ENCODE peak calls at places on chromosome 6, in eight cellular contexts. One of them, this sample, is unnamed.

GRCh38 chr6:133242761-133243590 is 1.8 kb downstream of the EYA4 start:
- DNase-seq in SJSA1: no peak
- DNase-seq in right cardiac atrium: peak; percentile 51
- DNase-seq in osteoblast: peak; percentile 57
- DNase-seq in A673: peak; percentile 15
- DNase-seq in A549: no peak
- DNase-seq in CD8-positive, alpha-beta T cell: no peak
- DNase-seq in choroid plexus epithelial cell: no peak
- DNase-seq in this sample: no peak

GRCh38 chr6:579339-579738 is 77.6 kb downstream of the HUS1B start:
- DNase-seq in A549: peak; percentile 10
- DNase-seq in SJSA1: no peak
- DNase-seq in CD8-positive, alpha-beta T cell: no peak
- DNase-seq in osteoblast: no peak
- DNase-seq in right cardiac atrium: no peak
- DNase-seq in A673: peak; percentile 45
- DNase-seq in choroid plexus epithelial cell: peak; percentile 74
- DNase-seq in this sample: peak; percentile 7

GRCh38 chr6:69090132-69090531 is 455.1 kb downstream of the ADGRB3 start:
- DNase-seq in choroid plexus epithelial cell: peak; percentile 86
- DNase-seq in A549: no peak
- DNase-seq in SJSA1: no peak
- DNase-seq in CD8-positive, alpha-beta T cell: no peak
- DNase-seq in A673: no peak
- DNase-seq in osteoblast: peak; percentile 36
- DNase-seq in right cardiac atrium: no peak
- DNase-seq in this sample: no peak

GRCh38 chr6:41966961-41967311 is 25.3 kb upstream of the CCND3 start:
- DNase-seq in SJSA1: peak; percentile 83
- DNase-seq in CD8-positive, alpha-beta T cell: no peak
- DNase-seq in A549: peak; percentile 50
- DNase-seq in choroid plexus epithelial cell: peak; percentile 48
- DNase-seq in A673: no peak
- DNase-seq in right cardiac atrium: no peak
- DNase-seq in osteoblast: no peak
- DNase-seq in this sample: no peak

GRCh38 chr6:128676456-128676855 is 156.1 kb upstream of the PTPRK start:
- DNase-seq in osteoblast: no peak
- DNase-seq in SJSA1: no peak
- DNase-seq in CD8-positive, alpha-beta T cell: no peak
- DNase-seq in right cardiac atrium: no peak
- DNase-seq in A549: no peak
- DNase-seq in choroid plexus epithelial cell: no peak
- DNase-seq in A673: no peak
- DNase-seq in this sample: no peak

GRCh38 chr6:150207931-150208570 is 65.2 kb downstream of the PPP1R14C start:
- DNase-seq in CD8-positive, alpha-beta T cell: no peak
- DNase-seq in right cardiac atrium: no peak
- DNase-seq in A549: no peak
- DNase-seq in SJSA1: no peak
- DNase-seq in A673: peak; percentile 34
- DNase-seq in osteoblast: peak; percentile 56
- DNase-seq in choroid plexus epithelial cell: no peak
- DNase-seq in this sample: no peak

GRCh38 chr6:160979063-160979708 is 12.4 kb upstream of the MAP3K4 start:
- DNase-seq in A673: no peak
- DNase-seq in osteoblast: no peak
- DNase-seq in SJSA1: no peak
- DNase-seq in A549: no peak
- DNase-seq in CD8-positive, alpha-beta T cell: no peak
- DNase-seq in right cardiac atrium: no peak
- DNase-seq in choroid plexus epithelial cell: peak; percentile 54
- DNase-seq in this sample: no peak

GRCh38 chr6:98215531-98215930 is 618.8 kb upstream of the POU3F2 start:
- DNase-seq in A673: no peak
- DNase-seq in CD8-positive, alpha-beta T cell: no peak
- DNase-seq in A549: no peak
- DNase-seq in choroid plexus epithelial cell: no peak
- DNase-seq in right cardiac atrium: no peak
- DNase-seq in SJSA1: no peak
- DNase-seq in osteoblast: no peak
- DNase-seq in this sample: no peak

GRCh38 chr6:142844065-142844755 is 100.8 kb downstream of the HIVEP2 start:
- DNase-seq in osteoblast: peak; percentile 26
- DNase-seq in A673: no peak
- DNase-seq in SJSA1: no peak
- DNase-seq in choroid plexus epithelial cell: peak; percentile 60
- DNase-seq in A549: no peak
- DNase-seq in CD8-positive, alpha-beta T cell: no peak
- DNase-seq in right cardiac atrium: no peak
- DNase-seq in this sample: no peak

GRCh38 chr6:142843344-142843743 is 101.6 kb downstream of the HIVEP2 start:
- DNase-seq in right cardiac atrium: no peak
- DNase-seq in A549: no peak
- DNase-seq in choroid plexus epithelial cell: no peak
- DNase-seq in CD8-positive, alpha-beta T cell: no peak
- DNase-seq in osteoblast: no peak
- DNase-seq in SJSA1: no peak
- DNase-seq in A673: no peak
- DNase-seq in this sample: no peak

GRCh38 chr6:142845143-142845571 is 99.8 kb downstream of the HIVEP2 start:
- DNase-seq in choroid plexus epithelial cell: no peak
- DNase-seq in osteoblast: no peak
- DNase-seq in CD8-positive, alpha-beta T cell: no peak
- DNase-seq in A549: no peak
- DNase-seq in SJSA1: no peak
- DNase-seq in A673: no peak
- DNase-seq in right cardiac atrium: no peak
- DNase-seq in this sample: no peak

GRCh38 chr6:142841915-142842314 is 103.1 kb downstream of the HIVEP2 start:
- DNase-seq in A549: no peak
- DNase-seq in osteoblast: no peak
- DNase-seq in A673: no peak
- DNase-seq in SJSA1: no peak
- DNase-seq in right cardiac atrium: no peak
- DNase-seq in choroid plexus epithelial cell: no peak
- DNase-seq in CD8-positive, alpha-beta T cell: no peak
- DNase-seq in this sample: no peak

DNA sequence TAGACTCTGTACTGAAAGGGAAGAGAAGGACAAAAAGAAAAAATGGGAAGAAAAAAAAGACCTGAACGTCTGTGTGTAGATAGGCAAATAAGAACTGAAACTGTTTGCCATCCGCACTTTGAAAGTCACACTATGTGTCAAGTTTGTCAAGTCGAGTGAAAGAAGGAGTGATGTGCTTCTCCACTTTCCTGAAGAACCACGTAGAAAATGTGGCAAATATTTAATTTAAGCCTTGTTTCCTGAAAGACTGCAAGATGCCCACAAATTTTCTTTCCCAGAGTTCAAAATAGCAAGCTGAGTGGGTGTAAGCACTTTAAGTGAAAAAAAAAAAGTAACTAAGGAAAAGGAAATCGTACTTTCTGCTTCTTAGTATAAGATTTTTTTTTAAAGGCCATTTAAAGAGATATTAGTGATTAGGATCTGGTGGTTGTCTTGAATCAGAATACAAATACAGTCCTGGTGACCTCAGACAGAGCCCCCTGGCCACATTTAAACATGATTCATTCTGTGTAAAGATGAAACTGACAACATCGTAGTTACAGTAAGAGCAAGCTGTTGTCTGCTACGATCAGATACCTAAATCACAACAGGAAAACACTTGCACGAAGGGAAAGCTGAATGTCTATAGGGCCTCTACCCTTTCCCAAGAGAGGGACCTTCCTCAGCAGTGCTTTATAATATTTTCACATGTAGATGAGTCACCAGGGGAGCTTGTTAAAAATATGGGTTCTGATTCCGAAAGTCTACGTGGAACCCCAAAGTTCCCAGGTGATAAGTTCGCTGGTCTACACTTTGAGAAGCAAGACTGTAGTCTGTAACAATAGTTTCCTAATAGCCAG is 102.3 kb downstream of the HIVEP2 start:
- DNase-seq in choroid plexus epithelial cell: peak; percentile 69
- DNase-seq in CD8-positive, alpha-beta T cell: no peak
- DNase-seq in osteoblast: peak; percentile 17
- DNase-seq in A673: no peak
- DNase-seq in SJSA1: no peak
- DNase-seq in right cardiac atrium: no peak
- DNase-seq in A549: no peak
- DNase-seq in this sample: no peak
- H3K4me3 ChIP-seq in choroid plexus epithelial cell: no peak overlapping the region
- H3K4me3 ChIP-seq in CD8-positive, alpha-beta T cell: peak overlapping the region; percentile 55
- H3K4me3 ChIP-seq in osteoblast: peak overlapping the region; percentile 60
- H3K4me3 ChIP-seq in A673: no peak overlapping the region
- H3K4me3 ChIP-seq in SJSA1: no peak overlapping the region
- H3K4me3 ChIP-seq in right cardiac atrium: peak overlapping the region; percentile 52
- H3K4me3 ChIP-seq in A549: peak overlapping the region; percentile 19
- H3K4me3 ChIP-seq in this sample: peak overlapping the region; percentile 36

GRCh38 chr6:168037242-168037641 is 39.8 kb downstream of the KIF25 start:
- DNase-seq in choroid plexus epithelial cell: no peak
- DNase-seq in SJSA1: no peak
- DNase-seq in osteoblast: peak; percentile 30
- DNase-seq in A549: no peak
- DNase-seq in A673: no peak
- DNase-seq in CD8-positive, alpha-beta T cell: no peak
- DNase-seq in right cardiac atrium: no peak
- DNase-seq in this sample: no peak

GRCh38 chr6:168037856-168038255 is 40.4 kb downstream of the KIF25 start:
- DNase-seq in choroid plexus epithelial cell: no peak
- DNase-seq in A549: no peak
- DNase-seq in SJSA1: no peak
- DNase-seq in A673: no peak
- DNase-seq in CD8-positive, alpha-beta T cell: no peak
- DNase-seq in right cardiac atrium: no peak
- DNase-seq in osteoblast: peak; percentile 36
- DNase-seq in this sample: no peak

GRCh38 chr6:168035098-168035660 is 37.7 kb downstream of the KIF25 start:
- DNase-seq in A673: peak; percentile 91
- DNase-seq in osteoblast: peak; percentile 94
- DNase-seq in A549: peak; percentile 41
- DNase-seq in CD8-positive, alpha-beta T cell: no peak
- DNase-seq in choroid plexus epithelial cell: peak; percentile 86
- DNase-seq in right cardiac atrium: peak; percentile 83
- DNase-seq in SJSA1: peak; percentile 80
- DNase-seq in this sample: no peak

GRCh38 chr6:168034537-168034936 is 37.1 kb downstream of the KIF25 start:
- DNase-seq in A549: no peak
- DNase-seq in choroid plexus epithelial cell: no peak
- DNase-seq in SJSA1: no peak
- DNase-seq in right cardiac atrium: no peak
- DNase-seq in A673: no peak
- DNase-seq in osteoblast: no peak
- DNase-seq in CD8-positive, alpha-beta T cell: no peak
- DNase-seq in this sample: no peak

DNA sequence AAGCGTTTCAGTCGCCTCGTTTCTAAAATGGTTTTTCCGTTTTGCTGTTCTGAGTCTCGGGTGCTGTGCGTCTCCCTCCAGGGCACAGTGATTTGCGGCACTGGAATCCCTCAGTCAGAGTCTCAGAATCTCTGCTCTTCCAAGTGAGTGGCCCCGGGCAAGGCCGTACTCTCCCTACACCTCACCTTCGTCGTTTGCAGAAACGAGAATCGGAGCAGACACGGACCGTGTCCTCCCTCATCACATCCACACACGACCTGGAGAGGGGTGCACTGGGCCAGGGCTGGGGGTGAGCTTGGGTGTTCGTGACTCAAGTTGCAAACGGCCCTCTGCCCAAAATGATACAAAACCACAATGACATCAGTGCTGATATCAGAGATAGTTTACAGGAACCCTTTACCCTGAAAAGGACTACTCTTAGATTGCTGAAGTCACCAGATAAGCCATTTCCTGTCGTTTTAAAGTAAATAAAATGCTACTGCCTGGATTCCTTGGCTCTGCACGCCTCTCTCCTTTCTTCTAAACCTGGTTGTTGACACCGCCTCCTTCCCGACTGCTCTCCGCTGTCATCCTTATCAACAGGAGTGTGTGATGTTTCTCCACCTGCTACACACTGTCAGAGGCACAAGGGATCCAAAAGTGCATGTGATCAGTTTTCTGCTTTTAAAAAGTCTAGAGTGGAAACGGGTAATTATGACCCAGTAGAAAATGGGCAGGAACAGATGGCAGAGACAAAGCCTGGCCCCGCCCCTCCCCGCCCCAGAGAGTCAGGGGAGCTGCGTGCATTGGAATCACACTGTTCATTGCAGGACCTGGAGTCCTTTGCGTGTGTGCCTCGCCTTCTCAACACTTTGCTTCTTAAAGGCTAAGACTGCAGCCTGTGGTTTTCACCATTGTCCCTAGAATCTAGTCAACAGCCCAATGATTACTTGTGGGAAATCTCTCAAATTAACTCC is 38.5 kb downstream of the KIF25 start:
- DNase-seq in A549: peak; percentile 21
- DNase-seq in osteoblast: peak; percentile 67
- DNase-seq in right cardiac atrium: no peak
- DNase-seq in CD8-positive, alpha-beta T cell: no peak
- DNase-seq in A673: peak; percentile 56
- DNase-seq in SJSA1: no peak
- DNase-seq in choroid plexus epithelial cell: no peak
- DNase-seq in this sample: no peak
- H3K4me3 ChIP-seq in A549: peak overlapping the region; percentile 53
- H3K4me3 ChIP-seq in osteoblast: peak overlapping the region; percentile 69
- H3K4me3 ChIP-seq in right cardiac atrium: peak overlapping the region; percentile 13
- H3K4me3 ChIP-seq in CD8-positive, alpha-beta T cell: no peak overlapping the region
- H3K4me3 ChIP-seq in A673: peak overlapping the region; percentile 36
- H3K4me3 ChIP-seq in SJSA1: peak overlapping the region; percentile 19
- H3K4me3 ChIP-seq in choroid plexus epithelial cell: peak overlapping the region; percentile 52
- H3K4me3 ChIP-seq in this sample: no peak overlapping the region

DNA sequence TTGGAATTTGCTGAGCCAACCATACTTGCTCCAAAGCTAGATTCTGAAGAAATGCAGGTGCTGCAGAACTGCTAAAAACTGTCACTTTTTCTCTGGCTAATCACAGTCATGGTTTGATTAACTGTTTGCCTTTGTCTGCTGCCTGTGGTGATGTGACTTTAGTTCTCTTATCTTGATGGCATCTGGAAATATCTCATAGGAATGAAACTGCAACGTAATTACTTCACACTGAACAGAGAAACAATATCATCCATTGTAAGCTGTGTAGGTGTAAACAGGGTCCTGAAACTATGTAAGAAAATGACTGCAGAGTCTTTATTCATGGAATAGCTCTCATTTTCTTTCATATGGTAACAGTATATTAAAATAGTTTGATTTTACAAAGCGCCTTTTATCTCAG is 721.9 kb upstream of the HS3ST5 start:
- DNase-seq in osteoblast: no peak
- DNase-seq in SJSA1: no peak
- DNase-seq in A549: no peak
- DNase-seq in choroid plexus epithelial cell: no peak
- DNase-seq in CD8-positive, alpha-beta T cell: no peak
- DNase-seq in right cardiac atrium: no peak
- DNase-seq in A673: no peak
- DNase-seq in this sample: no peak
- H3K4me3 ChIP-seq in osteoblast: no peak overlapping the region
- H3K4me3 ChIP-seq in SJSA1: no peak overlapping the region
- H3K4me3 ChIP-seq in A549: no peak overlapping the region
- H3K4me3 ChIP-seq in choroid plexus epithelial cell: no peak overlapping the region
- H3K4me3 ChIP-seq in CD8-positive, alpha-beta T cell: no peak overlapping the region
- H3K4me3 ChIP-seq in right cardiac atrium: no peak overlapping the region
- H3K4me3 ChIP-seq in A673: no peak overlapping the region
- H3K4me3 ChIP-seq in this sample: no peak overlapping the region

GRCh38 chr6:118542184-118542952 is 5.7 kb upstream of the PLN start:
- DNase-seq in SJSA1: no peak
- DNase-seq in osteoblast: peak; percentile 5
- DNase-seq in A549: no peak
- DNase-seq in choroid plexus epithelial cell: peak; percentile 39
- DNase-seq in right cardiac atrium: no peak
- DNase-seq in A673: no peak
- DNase-seq in CD8-positive, alpha-beta T cell: no peak
- DNase-seq in this sample: no peak

GRCh38 chr6:118548136-118548535 is at the start of gene PLN:
- DNase-seq in osteoblast: no peak
- DNase-seq in SJSA1: no peak
- DNase-seq in CD8-positive, alpha-beta T cell: no peak
- DNase-seq in A549: no peak
- DNase-seq in A673: no peak
- DNase-seq in right cardiac atrium: no peak
- DNase-seq in choroid plexus epithelial cell: no peak
- DNase-seq in this sample: no peak

GRCh38 chr6:118551063-118551672 is 3.1 kb downstream of the PLN start:
- DNase-seq in SJSA1: no peak
- DNase-seq in CD8-positive, alpha-beta T cell: no peak
- DNase-seq in choroid plexus epithelial cell: peak; percentile 87
- DNase-seq in osteoblast: peak; percentile 62
- DNase-seq in A673: peak; percentile 67
- DNase-seq in A549: peak; percentile 17
- DNase-seq in right cardiac atrium: no peak
- DNase-seq in this sample: peak; percentile 54

GRCh38 chr6:118544105-118544504 is 4.0 kb upstream of the PLN start:
- DNase-seq in choroid plexus epithelial cell: peak; percentile 25
- DNase-seq in A673: no peak
- DNase-seq in SJSA1: no peak
- DNase-seq in right cardiac atrium: no peak
- DNase-seq in A549: no peak
- DNase-seq in CD8-positive, alpha-beta T cell: no peak
- DNase-seq in osteoblast: no peak
- DNase-seq in this sample: no peak

GRCh38 chr6:118546164-118546929 is 1.7 kb upstream of the PLN start:
- DNase-seq in right cardiac atrium: no peak
- DNase-seq in SJSA1: no peak
- DNase-seq in choroid plexus epithelial cell: no peak
- DNase-seq in CD8-positive, alpha-beta T cell: no peak
- DNase-seq in A549: no peak
- DNase-seq in A673: no peak
- DNase-seq in osteoblast: no peak
- DNase-seq in this sample: no peak
- H3K4me3 ChIP-seq in right cardiac atrium: peak overlapping the region; percentile 35
- H3K4me3 ChIP-seq in SJSA1: no peak overlapping the region
- H3K4me3 ChIP-seq in choroid plexus epithelial cell: no peak overlapping the region
- H3K4me3 ChIP-seq in CD8-positive, alpha-beta T cell: no peak overlapping the region
- H3K4me3 ChIP-seq in A549: no peak overlapping the region
- H3K4me3 ChIP-seq in A673: no peak overlapping the region
- H3K4me3 ChIP-seq in osteoblast: no peak overlapping the region
- H3K4me3 ChIP-seq in this sample: no peak overlapping the region